ENCODE peak calls at places on chromosome 17, in four cellular contexts. O, U, V and A are unnamed samples.

GRCh38 chr17:80793851-80794267 is 197.8 kb upstream of the CHMP6 start:
- DNase-seq in O (no peak), U (no peak), V (no peak), A (peak; percentile 65)

GRCh38 chr17:62670202-62670821 is 42.8 kb downstream of the MRC2 start:
- DNase-seq in O (no peak), U (no peak), V (peak; percentile 31), A (peak; percentile 99)

GRCh38 chr17:43018932-43019331 is 3.3 kb downstream of the VAT1 start:
- DNase-seq in O (no peak), U (no peak), V (no peak), A (no peak)

GRCh38 chr17:3859895-3860294 is 13.8 kb upstream of the NCBP3 start:
- DNase-seq in O (no peak), U (no peak), V (no peak), A (no peak)

GRCh38 chr17:9886141-9886930 is 18.7 kb downstream of the RCVRN start:
- DNase-seq in O (no peak), U (no peak), V (no peak), A (no peak)

GRCh38 chr17:35577826-35578194 is 561 bp downstream of the PEX12 start:
- DNase-seq in O (no peak), U (no peak), V (no peak), A (no peak)

GRCh38 chr17:39813631-39814030 is 50.5 kb downstream of the IKZF3 start:
- DNase-seq in O (no peak), U (no peak), V (no peak), A (no peak)

GRCh38 chr17:78355045-78355641 is 4.7 kb downstream of the SOCS3 start:
- DNase-seq in O (no peak), U (no peak), V (peak; percentile 58), A (no peak)

GRCh38 chr17:65797809-65798208 is 236.4 kb upstream of the AXIN2 start:
- DNase-seq in O (no peak), U (no peak), V (peak; percentile 50), A (no peak)

GRCh38 chr17:44942456-44942855 is 5.1 kb downstream of the KIF18B start:
- DNase-seq in O (no peak), U (no peak), V (no peak), A (no peak)

GRCh38 chr17:59856859-59857794 is 35.6 kb downstream of the TUBD1 start:
- DNase-seq in O (no peak), U (peak; percentile 18), V (no peak), A (peak; percentile 44)

GRCh38 chr17:29617481-29618271 is 5.0 kb downstream of the CORO6 start:
- DNase-seq in O (no peak), U (peak; percentile 94), V (peak; percentile 52), A (peak; percentile 65)

GRCh38 chr17:49290690-49291326 is 60.2 kb upstream of the PHOSPHO1 start:
- DNase-seq in O (no peak), U (no peak), V (peak; percentile 28), A (peak; percentile 33)

GRCh38 chr17:39194089-39194984 is 3.1 kb downstream of the CACNB1 start:
- DNase-seq in O (no peak), U (no peak), V (peak; percentile 80), A (no peak)

GRCh38 chr17:82812601-82813000 is 27.2 kb downstream of the ZNF750 start:
- DNase-seq in O (no peak), U (no peak), V (no peak), A (no peak)

GRCh38 chr17:562174-562573 is 152.5 kb downstream of the VPS53 start:
- DNase-seq in O (no peak), U (no peak), V (no peak), A (no peak)
- TF ChIP-seq CTCF in O (no peak), U (no peak), V (no peak), A (no peak)

GRCh38 chr17:6648181-6648580 is 3.2 kb downstream of the MED31 start:
- DNase-seq in O (no peak), U (no peak), V (peak; percentile 41), A (peak; percentile 37)
- TF ChIP-seq CTCF in O (no peak), U (no peak), V (peak; percentile 65), A (peak; percentile 66)

GRCh38 chr17:21374455-21375161 is 1.5 kb upstream of the KCNJ12 start:
- DNase-seq in O (no peak), U (no peak), V (no peak), A (no peak)
- TF ChIP-seq CTCF in O (no peak), U (no peak), V (peak; percentile 11), A (no peak)

DNA sequence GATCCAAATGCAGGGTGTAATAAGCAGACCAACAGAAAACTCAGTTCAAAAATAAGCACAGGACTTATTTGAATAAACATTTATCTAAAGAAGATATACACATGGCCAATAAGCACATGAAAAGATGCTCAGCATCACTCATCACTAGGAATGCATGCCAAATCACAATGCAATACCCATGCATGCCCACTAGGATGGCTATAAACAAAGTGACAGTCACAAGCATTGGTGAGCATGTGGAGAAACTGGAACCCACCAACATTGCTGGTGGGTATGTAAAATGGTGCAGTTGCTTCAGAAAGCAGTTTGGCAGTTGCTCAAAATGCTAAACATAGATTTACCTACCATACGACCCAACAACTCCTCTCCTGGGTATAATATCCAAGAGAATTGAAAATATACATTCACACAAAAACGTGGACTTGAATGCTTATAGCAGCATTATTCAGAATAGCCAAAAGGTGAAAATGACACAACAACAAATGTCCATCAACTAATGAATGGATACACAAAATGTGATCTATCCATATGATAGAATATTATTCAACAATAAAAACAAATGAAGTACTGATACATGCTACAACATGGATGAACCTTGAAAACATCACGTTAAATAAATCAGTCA is 20.1 kb downstream of the UBE2O start:
- DNase-seq in O (no peak), U (no peak), V (peak; percentile 41), A (peak; percentile 40)
- TF ChIP-seq CTCF in O (peak; percentile 17), U (no peak), V (peak; percentile 15), A (peak; percentile 51)

DNA sequence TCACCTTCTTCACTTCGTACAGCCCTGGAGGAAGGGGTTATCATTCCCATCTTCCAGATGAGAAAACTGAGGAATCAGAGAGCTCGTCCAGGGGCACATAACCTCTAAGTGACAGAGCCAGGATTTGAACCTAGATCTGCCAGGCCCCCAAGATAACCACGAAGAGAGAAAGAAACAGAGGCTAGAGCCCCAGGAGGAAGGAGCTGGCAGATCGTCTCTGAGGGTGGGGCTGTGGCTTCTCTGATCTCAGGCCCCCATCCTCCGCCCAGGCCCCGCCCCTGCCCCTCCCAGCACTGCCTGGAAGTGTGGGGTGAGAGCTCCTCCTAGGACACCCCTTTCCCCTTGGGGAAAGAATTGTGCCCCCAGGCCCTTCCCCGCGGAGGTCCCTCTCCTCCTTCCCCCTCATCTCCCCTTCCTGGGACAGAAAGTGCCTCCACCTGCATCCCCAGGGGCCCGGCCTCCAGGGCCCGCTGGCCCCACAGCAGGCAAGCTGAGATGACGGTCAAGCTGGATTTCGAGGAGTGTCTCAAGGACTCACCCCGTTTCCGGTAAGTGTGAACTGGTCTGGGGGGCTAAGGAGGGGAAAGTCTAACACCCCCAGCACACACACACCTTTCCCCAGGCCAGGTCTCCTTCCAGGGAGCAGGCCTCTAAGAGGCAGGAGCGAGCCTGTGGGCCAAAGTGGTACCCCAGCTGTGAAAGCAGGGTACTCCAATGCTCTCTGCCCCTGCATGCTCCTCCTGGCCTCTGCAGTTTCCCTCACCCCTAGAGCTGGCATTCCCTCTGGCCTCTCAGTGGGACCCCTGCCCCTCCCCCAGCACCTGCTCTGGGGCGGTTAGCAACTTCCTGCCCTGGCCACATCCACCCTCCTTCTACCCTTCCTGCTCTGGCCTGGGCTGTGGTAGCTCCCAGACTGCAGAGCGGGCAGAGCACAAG is at the start of gene ACAP1:
- DNase-seq in O (no peak), U (no peak), V (no peak), A (no peak)
- TF ChIP-seq CTCF in O (no peak), U (no peak), V (no peak), A (no peak)

DNA sequence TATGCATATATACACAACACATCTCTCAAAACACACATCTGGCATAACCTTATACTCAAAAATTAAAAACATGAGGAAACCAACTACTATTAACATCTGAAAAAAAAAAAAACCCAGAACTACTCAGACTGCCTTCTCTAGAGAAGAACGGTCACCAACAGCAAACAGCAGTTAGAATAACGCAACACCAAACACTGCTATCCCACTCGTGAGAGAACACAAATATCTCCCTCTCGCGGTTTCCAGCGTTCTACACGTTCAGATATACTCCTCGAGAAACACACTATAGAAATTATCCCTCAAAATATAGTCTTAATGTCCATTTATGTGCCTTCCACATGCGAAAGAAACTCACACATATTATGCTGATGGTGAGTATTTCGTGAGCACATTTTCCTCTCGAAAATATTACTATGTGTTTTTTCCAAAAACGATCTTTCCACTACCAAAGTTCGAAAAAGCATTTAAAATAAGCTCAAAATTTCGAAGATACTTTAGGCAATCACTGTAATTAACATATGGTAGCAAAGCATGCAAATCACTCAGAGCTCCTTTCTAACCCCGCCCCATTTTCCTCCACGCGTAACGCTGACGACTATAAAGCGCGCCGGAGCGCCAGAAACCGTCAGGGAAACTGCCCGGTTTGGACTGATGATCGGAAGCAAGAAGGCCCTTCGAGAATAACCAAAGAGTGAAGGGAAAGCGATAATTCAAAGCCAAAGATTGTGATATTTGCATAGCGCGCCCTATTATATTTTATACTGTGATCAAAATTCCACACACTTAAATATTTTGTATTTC is 60.1 kb downstream of the TEX14 start:
- DNase-seq in O (peak; percentile 82), U (peak; percentile 99), V (peak; percentile 99), A (peak; percentile 97)
- TF ChIP-seq CTCF in O (peak; percentile 23), U (no peak), V (peak; percentile 56), A (peak; percentile 22)

DNA sequence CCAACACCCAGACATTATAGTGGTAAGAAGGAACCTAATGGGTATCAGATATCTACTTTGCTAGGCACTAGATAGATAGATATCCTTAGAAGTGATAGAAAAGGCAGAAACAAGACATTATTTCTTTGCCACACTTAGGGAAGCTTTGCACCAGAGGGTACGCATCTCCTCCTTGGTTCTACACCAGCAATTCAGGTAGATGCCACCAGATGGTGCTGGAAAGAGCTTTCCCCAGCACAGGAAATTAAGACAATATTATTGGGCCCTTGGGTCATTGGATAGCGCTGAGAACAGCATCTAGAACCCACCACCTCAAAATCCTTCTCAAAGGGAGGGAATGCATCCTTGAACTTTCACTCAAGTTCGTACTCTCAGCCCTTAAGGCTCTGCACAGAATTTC is 173.8 kb upstream of the CCL2 start:
- DNase-seq in O (no peak), U (no peak), V (no peak), A (no peak)
- TF ChIP-seq CTCF in O (peak; percentile 27), U (no peak), V (peak; percentile 43), A (no peak)